ENCODE peak calls at places on chromosomes 4 and X, in four cellular contexts. Z is dorsolateral prefrontal cortex, R is K562, Y is pancreas. I is an unnamed sample.

GRCh38 chr4:138821321-138821720 is 194.3 kb upstream of the NOCT start:
- DNase-seq in Y (no peak), Z (no peak), R (no peak), I (no peak)

GRCh38 chrX:14291626-14292025 is 237.7 kb upstream of the GLRA2 start:
- DNase-seq in Y (no peak), R (no peak), Z (no peak), I (no peak)

GRCh38 chrX:103531002-103531401 is 11.7 kb upstream of the RAB40A start:
- DNase-seq in Y (no peak), R (no peak), Z (no peak), I (no peak)

GRCh38 chrX:134676440-134676839 is 18.2 kb upstream of the PLAC1 start:
- DNase-seq in R (no peak), Y (no peak), Z (no peak), I (no peak)

GRCh38 chr4:36020351-36020750 is 224.0 kb downstream of the ARAP2 start:
- DNase-seq in R (no peak), Z (no peak), Y (no peak), I (no peak)

GRCh38 chr4:100372432-100372831 is 145.4 kb downstream of the EMCN start:
- DNase-seq in Z (no peak), Y (no peak), R (no peak), I (no peak)

GRCh38 chrX:39931554-39932282 is 166.0 kb downstream of the BCOR start:
- DNase-seq in R (no peak), Y (no peak), Z (no peak), I (no peak)

GRCh38 chr4:5988086-5988845 is 30.0 kb downstream of the C4orf50 start:
- DNase-seq in R (no peak), Y (no peak), Z (no peak), I (no peak)

GRCh38 chr4:39083164-39083563 is 21.1 kb downstream of the KLHL5 start:
- DNase-seq in Z (no peak), R (no peak), Y (no peak), I (no peak)

GRCh38 chrX:107628662-107629532 is 587 bp downstream of the PRPS1 start:
- DNase-seq in R (peak), Z (peak), Y (no peak), I (peak)

GRCh38 chr4:176400816-176401461 is 81.2 kb downstream of the SPCS3 start:
- DNase-seq in R (no peak), Z (no peak), Y (no peak), I (no peak)

GRCh38 chr4:16717266-16717970 is 181.0 kb downstream of the LDB2 start:
- DNase-seq in R (no peak), Y (no peak), Z (no peak), I (no peak)

GRCh38 chr4:8592366-8593267 is at the start of gene CPZ:
- DNase-seq in Z (no peak), Y (no peak), R (peak), I (peak)

GRCh38 chr4:93788712-93789111 is 39.8 kb upstream of the ATOH1 start:
- DNase-seq in Y (no peak), R (peak), Z (no peak), I (no peak)

GRCh38 chr4:39855909-39856512 is 121.7 kb downstream of the PDS5A start:
- DNase-seq in Y (no peak), Z (no peak), R (peak), I (no peak)

GRCh38 chrX:23422912-23423311 is 88.3 kb downstream of the PTCHD1 start:
- DNase-seq in Y (no peak), R (no peak), Z (no peak), I (no peak)

GRCh38 chr4:6991771-6992557 is 51.2 kb upstream of the TADA2B start:
- DNase-seq in Y (no peak), Z (peak), R (no peak), I (peak)

DNA sequence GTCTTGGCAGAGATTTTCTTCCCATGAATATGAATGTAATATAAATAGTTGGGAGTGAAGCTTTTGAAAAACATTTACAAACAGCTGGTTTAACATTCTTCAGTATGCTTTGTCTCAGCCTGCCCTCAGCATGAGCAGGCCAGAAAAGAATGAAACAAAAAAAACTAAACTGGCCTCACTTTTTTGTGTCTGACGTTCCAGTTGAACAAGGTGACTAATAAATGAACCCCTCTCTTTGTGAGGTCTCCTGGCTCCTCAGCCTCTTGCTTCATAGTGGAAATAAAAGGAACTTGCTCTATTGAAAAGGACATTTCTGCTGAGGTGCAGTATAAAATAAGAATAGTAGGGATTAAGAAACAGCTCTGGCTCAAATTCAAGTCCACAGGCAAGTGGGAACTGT is 9.4 kb downstream of the CHST7 start:
- DNase-seq in Z (no peak), R (no peak), Y (no peak), I (no peak)
- H3K4me3 ChIP-seq in Z (no peak), R (no peak), Y (no peak), I (no peak)

GRCh38 chrX:2282490-2283090 is 218.2 kb downstream of the DHRSX start:
- DNase-seq in Y (no peak), R (no peak), Z (no peak), I (no peak)

GRCh38 chrX:2284133-2284532 is 216.6 kb downstream of the DHRSX start:
- DNase-seq in R (no peak), Z (no peak), Y (no peak), I (no peak)

GRCh38 chrX:2284601-2285000 is 216.2 kb downstream of the DHRSX start:
- DNase-seq in R (no peak), Z (no peak), Y (no peak), I (no peak)

GRCh38 chrX:2286731-2287130 is 214.0 kb downstream of the DHRSX start:
- DNase-seq in Y (no peak), Z (no peak), R (no peak), I (no peak)

DNA sequence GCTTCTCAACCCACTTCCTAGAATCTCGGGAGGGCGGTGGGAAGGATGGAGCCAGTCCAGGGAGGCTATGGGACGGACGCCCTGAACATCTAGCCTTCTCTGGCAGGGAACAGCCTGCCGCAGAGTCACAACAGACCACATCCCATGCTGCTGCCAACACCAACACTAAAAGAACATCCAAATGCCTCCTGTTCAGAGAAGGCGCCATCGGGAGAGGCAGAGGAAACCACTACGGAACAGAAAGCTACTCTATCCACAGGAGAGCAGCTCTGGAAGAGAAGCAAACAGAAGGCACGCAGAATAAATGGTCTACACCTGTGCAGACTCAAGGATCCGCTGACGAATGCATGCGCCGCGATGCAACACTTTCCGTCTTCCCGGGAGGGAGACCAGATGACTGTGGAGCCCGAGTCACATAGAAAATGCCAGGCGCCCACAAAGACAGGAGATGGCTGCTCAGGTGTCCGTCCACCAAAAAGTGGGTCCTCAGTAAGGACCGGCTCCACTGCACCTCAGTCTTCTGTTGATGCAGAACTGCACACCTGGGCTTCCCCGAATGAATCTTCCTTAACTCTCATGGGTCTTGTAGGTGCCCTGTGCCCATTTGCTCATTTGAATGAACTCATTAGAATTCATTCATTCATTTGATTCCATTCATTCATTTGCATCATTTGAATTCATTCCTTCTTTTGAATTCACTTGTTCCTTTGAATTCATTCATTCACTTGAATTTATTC is 217.5 kb downstream of the DHRSX start:
- DNase-seq in Z (no peak), R (no peak), Y (no peak), I (no peak)
- TF ChIP-seq CTCF in Z (no peak), R (no peak), Y (no peak), I (no peak)

DNA sequence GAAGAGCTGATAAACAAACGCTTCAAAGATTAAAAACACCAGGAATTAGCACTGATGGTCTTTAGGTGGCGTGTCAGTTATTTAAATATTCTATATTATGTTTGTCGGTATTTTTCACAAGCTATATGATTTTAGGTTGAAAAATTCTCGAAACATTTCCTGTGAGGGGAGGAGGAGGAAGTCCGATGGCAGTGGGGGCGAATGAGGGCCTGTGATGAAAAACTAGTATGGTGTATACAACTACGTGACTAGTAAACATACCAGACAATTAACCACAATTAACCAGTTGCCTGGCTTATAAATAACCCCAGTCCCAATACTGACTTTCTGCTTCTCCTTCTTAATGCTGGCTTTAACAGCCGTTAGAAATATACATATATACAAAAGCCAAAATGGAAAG is 612 bp upstream of the NAP1L2 start:
- DNase-seq in R (no peak), Z (no peak), Y (no peak), I (peak)
- H3K27ac ChIP-seq in R (no peak), Z (peak), Y (no peak), I (peak)

GRCh38 chr4:153538408-153539057 is 72.4 kb downstream of the TMEM131L start:
- DNase-seq in R (no peak), Y (no peak), Z (peak), I (peak)
- H3K4me3 ChIP-seq in R (no peak), Y (peak), Z (peak), I (no peak)

GRCh38 chr4:72525938-72526337 is 43.1 kb downstream of the ADAMTS3 start:
- DNase-seq in R (no peak), Z (no peak), Y (no peak), I (peak)

GRCh38 chr4:72531768-72532290 is 37.2 kb downstream of the ADAMTS3 start:
- DNase-seq in R (no peak), Z (no peak), Y (no peak), I (no peak)

GRCh38 chr4:72527038-72527646 is 41.9 kb downstream of the ADAMTS3 start:
- DNase-seq in Z (no peak), R (no peak), Y (no peak), I (no peak)

GRCh38 chr4:72531322-72531721 is 37.7 kb downstream of the ADAMTS3 start:
- DNase-seq in Z (no peak), R (no peak), Y (no peak), I (no peak)

GRCh38 chr4:72529144-72529822 is 39.7 kb downstream of the ADAMTS3 start:
- DNase-seq in Z (no peak), Y (no peak), R (no peak), I (no peak)
- TF ChIP-seq CTCF in Z (no peak), Y (no peak), R (no peak), I (no peak)

GRCh38 chrX:2401201-2401589 is 99.6 kb downstream of the DHRSX start:
- DNase-seq in R (no peak), Y (no peak), Z (no peak), I (no peak)

GRCh38 chrX:2404816-2405215 is 96.0 kb downstream of the DHRSX start:
- DNase-seq in R (no peak), Z (no peak), Y (no peak), I (no peak)

GRCh38 chrX:2401590-2402360 is 99.0 kb downstream of the DHRSX start:
- DNase-seq in Y (no peak), Z (no peak), R (no peak), I (no peak)

GRCh38 chrX:2398341-2398656 is 102.5 kb downstream of the DHRSX start:
- DNase-seq in Z (no peak), R (no peak), Y (no peak), I (no peak)

GRCh38 chrX:2402361-2402690 is 98.5 kb downstream of the DHRSX start:
- DNase-seq in R (no peak), Z (no peak), Y (no peak), I (no peak)
- H3K27ac ChIP-seq in R (no peak), Z (no peak), Y (peak), I (no peak)

GRCh38 chr4:128793859-128794667 is 15.4 kb upstream of the JADE1 start:
- DNase-seq in R (no peak), Z (no peak), Y (no peak), I (no peak)
- H3K4me3 ChIP-seq in R (no peak), Z (no peak), Y (no peak), I (no peak)

I was measured in thyroid gland.